ENCODE peak calls at places on chromosomes 3 and 15, in ten cellular contexts. One of them, this sample, is unnamed.

GRCh38 chr3:196965804-196966173 is 2.8 kb downstream of the PIGZ start:
- DNase-seq in OCI-LY7: no peak
- DNase-seq in suprapubic skin: no peak
- DNase-seq in H1: no peak
- DNase-seq in mammary epithelial cell: no peak
- DNase-seq in left lung: no peak
- DNase-seq in left ventricle myocardium inferior: no peak
- DNase-seq in lower lobe of right lung: no peak
- DNase-seq in heart left ventricle: no peak
- DNase-seq in cardiac muscle cell: no peak
- DNase-seq in this sample: no peak

GRCh38 chr3:169865176-169865800 is 4.4 kb downstream of the LRRC31 start:
- DNase-seq in lower lobe of right lung: no peak
- DNase-seq in cardiac muscle cell: no peak
- DNase-seq in heart left ventricle: no peak
- DNase-seq in suprapubic skin: no peak
- DNase-seq in H1: no peak
- DNase-seq in left lung: no peak
- DNase-seq in left ventricle myocardium inferior: no peak
- DNase-seq in mammary epithelial cell: no peak
- DNase-seq in OCI-LY7: peak; percentile 47
- DNase-seq in this sample: no peak

GRCh38 chr3:69879051-69879450 is 120.5 kb upstream of the SAMMSON start:
- DNase-seq in H1: no peak
- DNase-seq in heart left ventricle: no peak
- DNase-seq in cardiac muscle cell: no peak
- DNase-seq in mammary epithelial cell: no peak
- DNase-seq in left lung: peak; percentile 60
- DNase-seq in lower lobe of right lung: no peak
- DNase-seq in left ventricle myocardium inferior: no peak
- DNase-seq in suprapubic skin: no peak
- DNase-seq in OCI-LY7: no peak
- DNase-seq in this sample: no peak

GRCh38 chr15:56821721-56822425 is 88.6 kb upstream of the ZNF280D start:
- DNase-seq in left lung: peak; percentile 31
- DNase-seq in cardiac muscle cell: peak; percentile 79
- DNase-seq in heart left ventricle: no peak
- DNase-seq in suprapubic skin: no peak
- DNase-seq in left ventricle myocardium inferior: peak; percentile 24
- DNase-seq in mammary epithelial cell: peak; percentile 56
- DNase-seq in H1: no peak
- DNase-seq in OCI-LY7: peak; percentile 47
- DNase-seq in lower lobe of right lung: peak; percentile 53
- DNase-seq in this sample: no peak

GRCh38 chr3:35422826-35423601 is 216.3 kb upstream of the ARPP21 start:
- DNase-seq in left lung: no peak
- DNase-seq in heart left ventricle: no peak
- DNase-seq in mammary epithelial cell: no peak
- DNase-seq in OCI-LY7: no peak
- DNase-seq in suprapubic skin: no peak
- DNase-seq in cardiac muscle cell: peak; percentile 10
- DNase-seq in H1: no peak
- DNase-seq in left ventricle myocardium inferior: no peak
- DNase-seq in lower lobe of right lung: no peak
- DNase-seq in this sample: no peak

GRCh38 chr3:59432676-59433075 is 382.9 kb upstream of the CFAP20DC start:
- DNase-seq in heart left ventricle: no peak
- DNase-seq in left ventricle myocardium inferior: no peak
- DNase-seq in mammary epithelial cell: peak; percentile 63
- DNase-seq in OCI-LY7: no peak
- DNase-seq in H1: no peak
- DNase-seq in lower lobe of right lung: no peak
- DNase-seq in left lung: no peak
- DNase-seq in suprapubic skin: no peak
- DNase-seq in cardiac muscle cell: no peak
- DNase-seq in this sample: no peak

GRCh38 chr3:39809995-39810595 is 686 bp downstream of the MYRIP start:
- DNase-seq in left lung: peak; percentile 62
- DNase-seq in OCI-LY7: no peak
- DNase-seq in H1: no peak
- DNase-seq in lower lobe of right lung: no peak
- DNase-seq in suprapubic skin: no peak
- DNase-seq in heart left ventricle: no peak
- DNase-seq in cardiac muscle cell: no peak
- DNase-seq in mammary epithelial cell: no peak
- DNase-seq in left ventricle myocardium inferior: no peak
- DNase-seq in this sample: peak; percentile 60

GRCh38 chr15:40500584-40501330 is 30.0 kb downstream of the CHST14 start:
- DNase-seq in suprapubic skin: no peak
- DNase-seq in cardiac muscle cell: no peak
- DNase-seq in left ventricle myocardium inferior: no peak
- DNase-seq in H1: no peak
- DNase-seq in lower lobe of right lung: no peak
- DNase-seq in mammary epithelial cell: peak; percentile 29
- DNase-seq in OCI-LY7: no peak
- DNase-seq in left lung: no peak
- DNase-seq in heart left ventricle: no peak
- DNase-seq in this sample: peak; percentile 89

GRCh38 chr15:47803767-47804166 is 86.5 kb downstream of the SEMA6D start:
- DNase-seq in mammary epithelial cell: peak; percentile 65
- DNase-seq in cardiac muscle cell: no peak
- DNase-seq in heart left ventricle: no peak
- DNase-seq in left lung: no peak
- DNase-seq in H1: no peak
- DNase-seq in left ventricle myocardium inferior: no peak
- DNase-seq in lower lobe of right lung: no peak
- DNase-seq in OCI-LY7: no peak
- DNase-seq in suprapubic skin: no peak
- DNase-seq in this sample: no peak

GRCh38 chr15:99604865-99605264 is 39.1 kb downstream of the MEF2A start:
- DNase-seq in left lung: no peak
- DNase-seq in heart left ventricle: no peak
- DNase-seq in lower lobe of right lung: no peak
- DNase-seq in suprapubic skin: no peak
- DNase-seq in OCI-LY7: peak; percentile 27
- DNase-seq in cardiac muscle cell: no peak
- DNase-seq in H1: no peak
- DNase-seq in left ventricle myocardium inferior: no peak
- DNase-seq in mammary epithelial cell: no peak
- DNase-seq in this sample: no peak

GRCh38 chr3:184164648-184165330 is 9.6 kb downstream of the DVL3 start:
- DNase-seq in heart left ventricle: no peak
- DNase-seq in cardiac muscle cell: no peak
- DNase-seq in lower lobe of right lung: no peak
- DNase-seq in left lung: no peak
- DNase-seq in mammary epithelial cell: no peak
- DNase-seq in suprapubic skin: no peak
- DNase-seq in OCI-LY7: no peak
- DNase-seq in left ventricle myocardium inferior: no peak
- DNase-seq in H1: no peak
- DNase-seq in this sample: no peak
- H3K36me3 ChIP-seq in heart left ventricle: peaks cover 73% of the 10 kb centered on the region
- H3K36me3 ChIP-seq in cardiac muscle cell: peaks cover 41% of the 10 kb centered on the region
- H3K36me3 ChIP-seq in lower lobe of right lung: peaks cover 81% of the 10 kb centered on the region
- H3K36me3 ChIP-seq in left lung: no peaks in the 10 kb centered on the region
- H3K36me3 ChIP-seq in mammary epithelial cell: peaks cover 27% of the 10 kb centered on the region
- H3K36me3 ChIP-seq in suprapubic skin: peaks cover 68% of the 10 kb centered on the region
- H3K36me3 ChIP-seq in OCI-LY7: peaks cover 54% of the 10 kb centered on the region
- H3K36me3 ChIP-seq in left ventricle myocardium inferior: peaks cover 66% of the 10 kb centered on the region
- H3K36me3 ChIP-seq in H1: peaks cover 7% of the 10 kb centered on the region
- H3K36me3 ChIP-seq in this sample: peaks cover 67% of the 10 kb centered on the region

GRCh38 chr15:85131915-85132314 is 150.3 kb downstream of the PDE8A start:
- DNase-seq in heart left ventricle: no peak
- DNase-seq in H1: no peak
- DNase-seq in mammary epithelial cell: no peak
- DNase-seq in OCI-LY7: no peak
- DNase-seq in suprapubic skin: no peak
- DNase-seq in left lung: no peak
- DNase-seq in lower lobe of right lung: no peak
- DNase-seq in left ventricle myocardium inferior: no peak
- DNase-seq in cardiac muscle cell: no peak
- DNase-seq in this sample: no peak

GRCh38 chr15:85128636-85129035 is 147.0 kb downstream of the PDE8A start:
- DNase-seq in heart left ventricle: no peak
- DNase-seq in H1: no peak
- DNase-seq in cardiac muscle cell: no peak
- DNase-seq in lower lobe of right lung: no peak
- DNase-seq in OCI-LY7: no peak
- DNase-seq in left ventricle myocardium inferior: no peak
- DNase-seq in suprapubic skin: no peak
- DNase-seq in left lung: no peak
- DNase-seq in mammary epithelial cell: peak; percentile 67
- DNase-seq in this sample: no peak

GRCh38 chr15:85133709-85134108 is 152.1 kb downstream of the PDE8A start:
- DNase-seq in left ventricle myocardium inferior: no peak
- DNase-seq in mammary epithelial cell: no peak
- DNase-seq in lower lobe of right lung: no peak
- DNase-seq in H1: no peak
- DNase-seq in cardiac muscle cell: no peak
- DNase-seq in suprapubic skin: no peak
- DNase-seq in heart left ventricle: no peak
- DNase-seq in left lung: no peak
- DNase-seq in OCI-LY7: no peak
- DNase-seq in this sample: no peak

GRCh38 chr15:85125056-85125661 is 143.5 kb downstream of the PDE8A start:
- DNase-seq in left ventricle myocardium inferior: no peak
- DNase-seq in heart left ventricle: no peak
- DNase-seq in lower lobe of right lung: no peak
- DNase-seq in left lung: no peak
- DNase-seq in OCI-LY7: no peak
- DNase-seq in H1: no peak
- DNase-seq in cardiac muscle cell: peak; percentile 63
- DNase-seq in mammary epithelial cell: peak; percentile 41
- DNase-seq in suprapubic skin: no peak
- DNase-seq in this sample: no peak

DNA sequence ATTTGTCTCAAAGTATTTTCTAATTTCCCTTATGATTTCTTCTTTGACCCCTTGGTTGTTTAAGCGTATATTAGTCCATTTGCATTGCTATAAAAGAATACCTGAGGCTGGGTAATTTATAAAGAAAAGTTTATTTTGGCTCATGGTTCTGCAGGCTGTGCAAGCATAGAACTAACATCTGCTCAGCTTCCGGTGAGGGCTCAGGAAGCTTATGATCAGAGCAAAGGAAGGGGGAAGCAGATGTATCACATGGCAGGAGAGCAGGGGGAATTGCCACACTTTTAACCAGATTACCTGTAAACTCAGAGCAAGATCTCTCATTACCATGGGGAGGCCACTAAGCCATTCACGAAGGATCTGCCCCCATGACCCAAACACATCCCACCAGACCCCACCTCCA is 148.2 kb downstream of the PDE8A start:
- DNase-seq in suprapubic skin: no peak
- DNase-seq in OCI-LY7: no peak
- DNase-seq in heart left ventricle: no peak
- DNase-seq in mammary epithelial cell: no peak
- DNase-seq in H1: no peak
- DNase-seq in cardiac muscle cell: no peak
- DNase-seq in left ventricle myocardium inferior: no peak
- DNase-seq in left lung: no peak
- DNase-seq in lower lobe of right lung: no peak
- DNase-seq in this sample: no peak
- H3K36me3 ChIP-seq in suprapubic skin: peaks cover 69% of the 10 kb centered on the region
- H3K36me3 ChIP-seq in OCI-LY7: peaks cover 8% of the 10 kb centered on the region
- H3K36me3 ChIP-seq in heart left ventricle: peaks cover 93% of the 10 kb centered on the region
- H3K36me3 ChIP-seq in mammary epithelial cell: no peaks in the 10 kb centered on the region
- H3K36me3 ChIP-seq in H1: no peaks in the 10 kb centered on the region
- H3K36me3 ChIP-seq in cardiac muscle cell: peaks cover 3% of the 10 kb centered on the region
- H3K36me3 ChIP-seq in left ventricle myocardium inferior: peaks cover 90% of the 10 kb centered on the region
- H3K36me3 ChIP-seq in left lung: no peaks in the 10 kb centered on the region
- H3K36me3 ChIP-seq in lower lobe of right lung: peaks cover 38% of the 10 kb centered on the region
- H3K36me3 ChIP-seq in this sample: peaks cover 10% of the 10 kb centered on the region

GRCh38 chr3:33664195-33664594 is 53.9 kb downstream of the CLASP2 start:
- DNase-seq in cardiac muscle cell: peak; percentile 75
- DNase-seq in OCI-LY7: no peak
- DNase-seq in suprapubic skin: no peak
- DNase-seq in left lung: no peak
- DNase-seq in lower lobe of right lung: no peak
- DNase-seq in heart left ventricle: no peak
- DNase-seq in left ventricle myocardium inferior: no peak
- DNase-seq in mammary epithelial cell: peak; percentile 62
- DNase-seq in H1: no peak
- DNase-seq in this sample: peak; percentile 78

GRCh38 chr3:33668618-33669017 is 49.4 kb downstream of the CLASP2 start:
- DNase-seq in H1: no peak
- DNase-seq in suprapubic skin: no peak
- DNase-seq in heart left ventricle: no peak
- DNase-seq in lower lobe of right lung: no peak
- DNase-seq in left ventricle myocardium inferior: no peak
- DNase-seq in OCI-LY7: no peak
- DNase-seq in left lung: no peak
- DNase-seq in mammary epithelial cell: no peak
- DNase-seq in cardiac muscle cell: no peak
- DNase-seq in this sample: no peak

GRCh38 chr3:33660035-33660434 is 58.0 kb downstream of the CLASP2 start:
- DNase-seq in left ventricle myocardium inferior: no peak
- DNase-seq in mammary epithelial cell: no peak
- DNase-seq in cardiac muscle cell: no peak
- DNase-seq in heart left ventricle: no peak
- DNase-seq in H1: no peak
- DNase-seq in left lung: no peak
- DNase-seq in lower lobe of right lung: no peak
- DNase-seq in OCI-LY7: no peak
- DNase-seq in suprapubic skin: no peak
- DNase-seq in this sample: no peak

GRCh38 chr3:33663042-33663441 is 55.0 kb downstream of the CLASP2 start:
- DNase-seq in left ventricle myocardium inferior: no peak
- DNase-seq in mammary epithelial cell: peak; percentile 11
- DNase-seq in suprapubic skin: no peak
- DNase-seq in heart left ventricle: no peak
- DNase-seq in OCI-LY7: no peak
- DNase-seq in lower lobe of right lung: no peak
- DNase-seq in cardiac muscle cell: no peak
- DNase-seq in H1: no peak
- DNase-seq in left lung: no peak
- DNase-seq in this sample: no peak

DNA sequence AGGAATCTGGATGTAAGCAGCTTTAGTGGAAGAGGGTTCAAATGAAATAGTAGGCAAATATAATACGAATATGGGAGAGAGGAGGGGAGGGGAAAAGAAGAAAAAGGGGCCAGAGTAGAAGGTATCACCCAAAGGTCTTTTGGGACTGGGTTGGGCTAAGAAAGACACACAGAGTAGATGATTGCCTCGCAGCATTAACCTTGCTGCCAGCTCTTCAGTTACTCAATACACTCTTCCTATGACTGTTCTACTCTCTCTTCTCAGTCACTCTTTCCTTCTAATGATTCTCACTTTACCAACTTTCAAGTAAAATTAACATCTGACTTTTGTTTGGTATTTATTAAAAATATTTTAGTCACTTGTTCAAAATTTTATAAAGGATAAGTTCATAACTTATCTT is 52.8 kb downstream of the CLASP2 start:
- DNase-seq in cardiac muscle cell: peak; percentile 8
- DNase-seq in left lung: no peak
- DNase-seq in suprapubic skin: no peak
- DNase-seq in left ventricle myocardium inferior: no peak
- DNase-seq in mammary epithelial cell: no peak
- DNase-seq in heart left ventricle: no peak
- DNase-seq in lower lobe of right lung: no peak
- DNase-seq in H1: no peak
- DNase-seq in OCI-LY7: no peak
- DNase-seq in this sample: no peak
- H3K36me3 ChIP-seq in cardiac muscle cell: no peaks in the 10 kb centered on the region
- H3K36me3 ChIP-seq in left lung: no peaks in the 10 kb centered on the region
- H3K36me3 ChIP-seq in suprapubic skin: peaks cover 3% of the 10 kb centered on the region
- H3K36me3 ChIP-seq in left ventricle myocardium inferior: no peaks in the 10 kb centered on the region
- H3K36me3 ChIP-seq in mammary epithelial cell: no peaks in the 10 kb centered on the region
- H3K36me3 ChIP-seq in heart left ventricle: peaks cover 2% of the 10 kb centered on the region
- H3K36me3 ChIP-seq in lower lobe of right lung: no peaks in the 10 kb centered on the region
- H3K36me3 ChIP-seq in H1: no peaks in the 10 kb centered on the region
- H3K36me3 ChIP-seq in OCI-LY7: peaks cover 15% of the 10 kb centered on the region
- H3K36me3 ChIP-seq in this sample: no peaks in the 10 kb centered on the region

GRCh38 chr15:89299896-89300295 is 34.7 kb downstream of the POLG start:
- DNase-seq in H1: no peak
- DNase-seq in cardiac muscle cell: peak; percentile 65
- DNase-seq in suprapubic skin: no peak
- DNase-seq in lower lobe of right lung: no peak
- DNase-seq in left ventricle myocardium inferior: no peak
- DNase-seq in OCI-LY7: no peak
- DNase-seq in left lung: no peak
- DNase-seq in mammary epithelial cell: no peak
- DNase-seq in heart left ventricle: no peak
- DNase-seq in this sample: peak; percentile 75
- H3K36me3 ChIP-seq in H1: peaks cover 7% of the 10 kb centered on the region
- H3K36me3 ChIP-seq in cardiac muscle cell: no peaks in the 10 kb centered on the region
- H3K36me3 ChIP-seq in suprapubic skin: peaks cover 31% of the 10 kb centered on the region
- H3K36me3 ChIP-seq in lower lobe of right lung: no peaks in the 10 kb centered on the region
- H3K36me3 ChIP-seq in left ventricle myocardium inferior: no peaks in the 10 kb centered on the region
- H3K36me3 ChIP-seq in OCI-LY7: peaks cover 88% of the 10 kb centered on the region
- H3K36me3 ChIP-seq in left lung: no peaks in the 10 kb centered on the region
- H3K36me3 ChIP-seq in mammary epithelial cell: peaks cover 22% of the 10 kb centered on the region
- H3K36me3 ChIP-seq in heart left ventricle: no peaks in the 10 kb centered on the region
- H3K36me3 ChIP-seq in this sample: peaks cover 16% of the 10 kb centered on the region